ENCODE peak calls at places on chromosomes 13 and 19, in four cellular contexts. One of them, this sample, is unnamed.

GRCh38 chr13:30803791-30804190 is 68.4 kb downstream of the ALOX5AP start:
- DNase-seq in substantia nigra: no peak
- DNase-seq in occipital lobe: no peak
- DNase-seq in transverse colon: no peak
- DNase-seq in this sample: no peak

GRCh38 chr13:102536695-102537485 is 59.9 kb upstream of the TPP2 start:
- DNase-seq in occipital lobe: no peak
- DNase-seq in transverse colon: no peak
- DNase-seq in substantia nigra: no peak
- DNase-seq in this sample: no peak

GRCh38 chr13:88281846-88282245 is 610.7 kb downstream of the SLITRK5 start:
- DNase-seq in occipital lobe: no peak
- DNase-seq in transverse colon: no peak
- DNase-seq in substantia nigra: no peak
- DNase-seq in this sample: no peak

GRCh38 chr19:34996978-34997640 is 3.0 kb upstream of the GRAMD1A start:
- DNase-seq in occipital lobe: no peak
- DNase-seq in substantia nigra: no peak
- DNase-seq in transverse colon: no peak
- DNase-seq in this sample: no peak

GRCh38 chr19:6952956-6953355 is 65.6 kb downstream of the ADGRE1 start:
- DNase-seq in occipital lobe: no peak
- DNase-seq in substantia nigra: no peak
- DNase-seq in transverse colon: no peak
- DNase-seq in this sample: no peak

GRCh38 chr19:28553005-28553404 is 659.9 kb downstream of the UQCRFS1 start:
- DNase-seq in transverse colon: no peak
- DNase-seq in substantia nigra: no peak
- DNase-seq in occipital lobe: no peak
- DNase-seq in this sample: no peak

GRCh38 chr19:44689290-44690130 is 9.4 kb upstream of the CEACAM16 start:
- DNase-seq in occipital lobe: peak
- DNase-seq in substantia nigra: no peak
- DNase-seq in transverse colon: peak
- DNase-seq in this sample: peak

GRCh38 chr13:109785141-109785891 is 1.1 kb downstream of the IRS2 start:
- DNase-seq in occipital lobe: peak
- DNase-seq in substantia nigra: no peak
- DNase-seq in transverse colon: peak
- DNase-seq in this sample: peak

GRCh38 chr13:23928985-23929384 is 31.7 kb upstream of the C1QTNF9B start:
- DNase-seq in substantia nigra: no peak
- DNase-seq in transverse colon: no peak
- DNase-seq in occipital lobe: no peak
- DNase-seq in this sample: no peak

GRCh38 chr13:106534844-106535551 is 464 bp downstream of the EFNB2 start:
- DNase-seq in substantia nigra: no peak
- DNase-seq in transverse colon: no peak
- DNase-seq in occipital lobe: no peak
- DNase-seq in this sample: peak

GRCh38 chr19:39413903-39414608 is 1.6 kb downstream of the PLEKHG2 start:
- DNase-seq in substantia nigra: no peak
- DNase-seq in occipital lobe: no peak
- DNase-seq in transverse colon: peak
- DNase-seq in this sample: no peak

GRCh38 chr13:111145071-111145470 is 30.0 kb downstream of the ARHGEF7 start:
- DNase-seq in substantia nigra: no peak
- DNase-seq in transverse colon: no peak
- DNase-seq in occipital lobe: no peak
- DNase-seq in this sample: no peak

GRCh38 chr13:43268632-43269031 is 245.2 kb downstream of the DNAJC15 start:
- DNase-seq in substantia nigra: no peak
- DNase-seq in transverse colon: no peak
- DNase-seq in occipital lobe: no peak
- DNase-seq in this sample: no peak

GRCh38 chr19:42199440-42200115 is 17.9 kb downstream of the DEDD2 start:
- DNase-seq in occipital lobe: no peak
- DNase-seq in transverse colon: peak
- DNase-seq in substantia nigra: no peak
- DNase-seq in this sample: no peak

GRCh38 chr19:35266149-35266903 is 2.4 kb upstream of the USF2 start:
- DNase-seq in occipital lobe: no peak
- DNase-seq in substantia nigra: no peak
- DNase-seq in transverse colon: peak
- DNase-seq in this sample: no peak

GRCh38 chr19:49573451-49573850 is 6.9 kb downstream of the NOSIP start:
- DNase-seq in occipital lobe: no peak
- DNase-seq in substantia nigra: no peak
- DNase-seq in transverse colon: no peak
- DNase-seq in this sample: no peak

GRCh38 chr13:113098163-113098732 is 7.3 kb upstream of the F7 start:
- DNase-seq in substantia nigra: no peak
- DNase-seq in occipital lobe: no peak
- DNase-seq in transverse colon: no peak
- DNase-seq in this sample: no peak

GRCh38 chr19:5131866-5132561 is 163.1 kb downstream of the KDM4B start:
- DNase-seq in transverse colon: no peak
- DNase-seq in occipital lobe: no peak
- DNase-seq in substantia nigra: no peak
- DNase-seq in this sample: no peak

GRCh38 chr19:47284324-47284899 is 9.7 kb downstream of the INAFM1 start:
- DNase-seq in substantia nigra: no peak
- DNase-seq in occipital lobe: peak
- DNase-seq in transverse colon: no peak
- DNase-seq in this sample: no peak

GRCh38 chr19:42121666-42122069 is 10.6 kb downstream of the POU2F2 start:
- DNase-seq in transverse colon: peak
- DNase-seq in occipital lobe: no peak
- DNase-seq in substantia nigra: no peak
- DNase-seq in this sample: peak

GRCh38 chr13:33194820-33195692 is 90.5 kb downstream of the STARD13 start:
- DNase-seq in substantia nigra: no peak
- DNase-seq in occipital lobe: no peak
- DNase-seq in transverse colon: no peak
- DNase-seq in this sample: peak

GRCh38 chr19:54541712-54542111 is 31.9 kb upstream of the LILRA2 start:
- DNase-seq in transverse colon: no peak
- DNase-seq in substantia nigra: no peak
- DNase-seq in occipital lobe: no peak
- DNase-seq in this sample: no peak

GRCh38 chr13:35164324-35164932 is 222.4 kb downstream of the NBEA start:
- DNase-seq in occipital lobe: no peak
- DNase-seq in transverse colon: no peak
- DNase-seq in substantia nigra: no peak
- DNase-seq in this sample: no peak

GRCh38 chr13:77300176-77301141 is 26.4 kb downstream of the MYCBP2 start:
- DNase-seq in transverse colon: no peak
- DNase-seq in occipital lobe: no peak
- DNase-seq in substantia nigra: no peak
- DNase-seq in this sample: no peak

GRCh38 chr19:5313307-5313706 is 27.3 kb downstream of the PTPRS start:
- DNase-seq in occipital lobe: no peak
- DNase-seq in transverse colon: no peak
- DNase-seq in substantia nigra: no peak
- DNase-seq in this sample: peak

GRCh38 chr13:64810701-64811258 is 2419.4 kb downstream of the PCDH9 start:
- DNase-seq in transverse colon: no peak
- DNase-seq in occipital lobe: no peak
- DNase-seq in substantia nigra: no peak
- DNase-seq in this sample: no peak

GRCh38 chr13:64819081-64819480 is 2411.1 kb downstream of the PCDH9 start:
- DNase-seq in transverse colon: no peak
- DNase-seq in substantia nigra: no peak
- DNase-seq in occipital lobe: no peak
- DNase-seq in this sample: no peak

GRCh38 chr13:34391071-34391470 is 551.0 kb upstream of the NBEA start:
- DNase-seq in occipital lobe: no peak
- DNase-seq in transverse colon: no peak
- DNase-seq in substantia nigra: no peak
- DNase-seq in this sample: no peak

GRCh38 chr19:47073574-47073973 is 25.1 kb upstream of the TMEM160 start:
- DNase-seq in transverse colon: no peak
- DNase-seq in occipital lobe: no peak
- DNase-seq in substantia nigra: no peak
- DNase-seq in this sample: no peak

GRCh38 chr13:107367258-107367657 is 799.3 kb upstream of the ARGLU1 start:
- DNase-seq in transverse colon: no peak
- DNase-seq in occipital lobe: no peak
- DNase-seq in substantia nigra: no peak
- DNase-seq in this sample: no peak

GRCh38 chr13:31090921-31091624 is 70.6 kb downstream of the HSPH1 start:
- DNase-seq in occipital lobe: no peak
- DNase-seq in transverse colon: no peak
- DNase-seq in substantia nigra: no peak
- DNase-seq in this sample: no peak

GRCh38 chr13:113785051-113786010 is 26.3 kb downstream of the TMEM255B start:
- DNase-seq in substantia nigra: no peak
- DNase-seq in occipital lobe: no peak
- DNase-seq in transverse colon: no peak
- DNase-seq in this sample: no peak

GRCh38 chr19:13029893-13030292 is 34.6 kb downstream of the NFIX start:
- DNase-seq in transverse colon: peak
- DNase-seq in occipital lobe: no peak
- DNase-seq in substantia nigra: peak
- DNase-seq in this sample: no peak

This sample was measured in body of pancreas.